ENCODE peak calls at places on chromosomes 3 and 15, in four cellular contexts. Q is left ventricle myocardium inferior, U is body of pancreas, J is hepatocyte. W is an unnamed sample.

GRCh38 chr3:73143821-73144237 is 82.4 kb downstream of the EBLN2 start:
- DNase-seq in Q (no peak), U (peak; percentile 10), J (no peak), W (peak; percentile 68)

GRCh38 chr3:46634856-46635255 is 22.5 kb downstream of the FAM240A start:
- DNase-seq in Q (no peak), U (no peak), J (no peak), W (no peak)

GRCh38 chr3:127954642-127955041 is 39.6 kb downstream of the KBTBD12 start:
- DNase-seq in Q (peak; percentile 56), U (no peak), J (no peak), W (no peak)

GRCh38 chr15:92714071-92714456 is 58.5 kb upstream of the FAM174B start:
- DNase-seq in Q (no peak), U (no peak), J (peak; percentile 33), W (peak; percentile 42)

GRCh38 chr3:125679258-125679657 is 84.0 kb upstream of the OSBPL11 start:
- DNase-seq in Q (no peak), U (no peak), J (no peak), W (peak; percentile 14)

GRCh38 chr15:98671060-98672008 is 23.0 kb downstream of the IGF1R start:
- DNase-seq in Q (no peak), U (no peak), J (peak; percentile 38), W (no peak)

GRCh38 chr15:39239562-39239961 is 341.3 kb upstream of the THBS1 start:
- DNase-seq in Q (no peak), U (no peak), J (no peak), W (no peak)

GRCh38 chr3:62151591-62151990 is 221.8 kb downstream of the FEZF2 start:
- DNase-seq in Q (no peak), U (no peak), J (no peak), W (no peak)

GRCh38 chr3:52041118-52041847 is 15.1 kb downstream of the DUSP7 start:
- DNase-seq in Q (no peak), U (no peak), J (peak; percentile 37), W (no peak)

GRCh38 chr3:29583861-29584260 is 303.0 kb downstream of the RBMS3 start:
- DNase-seq in Q (no peak), U (no peak), J (no peak), W (no peak)

GRCh38 chr15:73265536-73266153 is 103.1 kb downstream of the HCN4 start:
- DNase-seq in Q (no peak), U (peak; percentile 45), J (peak; percentile 64), W (peak; percentile 76)

GRCh38 chr15:98955331-98955730 is 52.3 kb downstream of the PGPEP1L start:
- DNase-seq in Q (peak; percentile 71), U (no peak), J (no peak), W (no peak)

GRCh38 chr3:11558918-11559815 is 84.5 kb downstream of the VGLL4 start:
- DNase-seq in Q (peak; percentile 14), U (no peak), J (no peak), W (no peak)

GRCh38 chr3:168053115-168053514 is 42.6 kb downstream of the GOLIM4 start:
- DNase-seq in Q (no peak), U (no peak), J (no peak), W (no peak)
- TF ChIP-seq CTCF in Q (peak; percentile 34), U (no peak), J (peak; percentile 18), W (peak; percentile 20)

DNA sequence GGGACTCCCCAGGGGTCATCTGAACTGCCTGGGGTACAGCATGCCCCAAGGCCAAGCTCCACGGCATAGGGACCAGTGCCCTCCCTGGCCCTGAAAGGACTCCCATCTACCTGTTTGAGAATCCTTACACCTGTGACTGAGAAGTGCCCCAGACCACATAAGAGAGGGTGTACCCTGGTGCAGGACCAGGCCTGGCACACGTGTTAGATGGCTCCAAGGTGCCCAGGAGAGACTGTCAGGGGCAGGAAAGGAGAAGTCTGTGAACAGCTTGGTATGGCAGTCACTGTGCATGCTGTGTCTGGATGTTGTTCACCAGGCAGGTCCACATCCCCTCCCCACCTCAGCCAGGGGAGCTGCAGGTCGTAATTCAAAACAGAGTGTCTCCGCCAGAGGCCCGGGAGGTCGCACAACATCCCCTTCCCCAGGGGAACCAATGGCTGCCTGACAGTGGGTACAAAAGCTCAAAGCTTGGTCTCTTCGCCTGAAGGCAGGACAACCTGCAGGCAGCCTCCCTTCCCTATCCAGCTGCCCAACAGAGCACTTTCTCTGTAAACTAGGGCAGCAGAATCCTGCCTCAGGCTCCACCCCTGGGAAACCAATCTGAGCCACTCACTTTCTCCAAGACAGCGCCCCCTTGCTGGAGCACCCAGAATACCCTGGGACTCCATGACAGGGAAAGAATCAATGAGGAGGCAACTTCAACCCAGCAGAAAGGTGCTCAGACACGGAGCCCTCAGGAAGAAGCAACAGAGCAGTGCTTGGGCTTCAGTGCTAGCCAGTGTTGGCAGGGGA is 3.9 kb downstream of the NUP210 start:
- DNase-seq in Q (no peak), U (no peak), J (no peak), W (no peak)
- H3K4me3 ChIP-seq in Q (no peak overlapping the region), U (no peak overlapping the region), J (no peak overlapping the region), W (no peak overlapping the region)

DNA sequence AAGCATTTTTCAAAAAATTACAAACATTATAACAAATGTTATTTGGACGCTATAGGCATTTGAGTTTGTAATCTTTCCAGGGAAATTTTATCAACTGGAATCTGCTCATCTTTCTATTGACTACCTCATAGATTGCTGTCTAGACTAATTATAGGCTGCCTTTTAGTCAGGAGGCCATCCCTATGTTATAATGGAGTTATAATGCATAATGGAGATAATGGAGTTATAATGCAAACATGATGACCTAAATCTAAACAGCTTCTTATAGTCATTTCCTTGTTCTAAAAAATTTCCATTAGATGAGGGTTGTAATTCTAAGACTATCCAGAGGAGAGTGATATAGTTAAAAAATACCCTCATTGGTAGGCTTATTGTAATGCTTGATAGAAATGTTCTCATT is 226.4 kb downstream of the SI start:
- DNase-seq in Q (no peak), U (no peak), J (no peak), W (no peak)
- H3K27ac ChIP-seq in Q (no peak overlapping the region), U (no peak overlapping the region), J (no peak overlapping the region), W (no peak overlapping the region)

DNA sequence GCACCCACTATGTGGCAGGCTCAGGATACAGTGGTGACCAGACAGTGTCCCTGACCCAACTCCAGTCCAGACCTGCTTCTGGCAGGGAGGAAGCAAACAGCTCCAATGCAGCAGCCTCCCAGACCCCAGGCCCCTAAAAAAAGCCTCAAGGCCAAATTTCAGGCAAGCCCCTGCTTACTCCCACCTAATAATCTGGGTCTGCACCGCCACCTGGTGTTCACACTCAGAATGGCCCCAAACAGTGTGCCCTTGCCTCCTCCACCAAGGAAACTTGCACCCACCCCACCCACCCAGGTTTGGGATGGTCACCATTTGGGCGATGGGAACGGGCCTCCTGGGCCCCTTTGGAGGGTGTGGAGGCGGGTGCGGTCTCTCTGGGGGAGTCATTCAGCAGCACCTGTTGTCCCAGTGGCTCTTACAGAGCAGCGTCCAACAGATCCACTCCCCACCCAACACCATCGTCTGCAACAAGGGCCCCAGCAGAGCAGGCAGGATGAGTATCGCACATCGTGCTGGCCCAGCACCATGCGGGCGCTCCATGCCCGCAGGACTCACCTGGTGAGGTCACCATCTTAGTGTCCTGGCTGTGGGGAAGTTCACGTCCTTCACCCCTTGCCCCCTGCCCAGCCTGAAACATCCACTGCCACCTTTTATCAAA is 17.3 kb downstream of the C3orf18 start:
- DNase-seq in Q (peak; percentile 47), U (peak; percentile 42), J (peak; percentile 69), W (peak; percentile 45)
- TF ChIP-seq CTCF in Q (peak; percentile 88), U (peak; percentile 50), J (peak; percentile 83), W (peak; percentile 55)

DNA sequence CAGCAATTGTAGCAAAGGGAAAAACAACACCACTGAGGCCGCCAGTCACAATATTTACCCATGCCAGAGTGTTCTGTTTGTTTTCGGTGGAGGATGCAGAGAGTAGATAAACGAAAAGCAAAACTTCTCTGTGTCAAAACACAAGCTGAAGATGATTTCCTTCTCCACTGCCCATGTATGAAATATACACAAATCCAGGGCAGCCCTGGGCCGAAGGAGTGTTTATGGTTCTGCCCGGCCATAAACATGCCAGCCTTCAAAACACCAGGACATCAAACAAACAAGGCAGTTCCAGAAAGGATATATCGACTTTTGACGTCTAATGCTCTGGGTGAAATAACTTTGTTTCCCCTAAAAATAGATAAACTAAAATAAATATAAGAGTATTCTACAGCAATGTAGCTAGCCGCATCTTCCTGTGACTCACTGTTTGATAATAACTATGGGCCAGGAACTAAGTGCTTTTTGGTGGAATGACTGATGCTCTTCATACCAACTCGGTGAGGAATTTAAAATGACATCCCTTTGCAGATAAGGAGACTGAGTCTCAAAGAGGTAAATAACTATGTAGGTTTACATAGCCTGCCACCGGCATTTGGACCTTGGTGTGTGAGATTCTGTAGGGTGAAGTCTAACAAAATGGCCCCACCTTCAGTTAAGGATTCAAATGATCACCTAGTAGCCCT is 82.8 kb downstream of the MAGI1 start:
- DNase-seq in Q (no peak), U (no peak), J (peak; percentile 49), W (no peak)
- H3K4me3 ChIP-seq in Q (no peak overlapping the region), U (no peak overlapping the region), J (no peak overlapping the region), W (no peak overlapping the region)

GRCh38 chr15:96309143-96309542 is 21.4 kb upstream of the NR2F2 start:
- DNase-seq in Q (no peak), U (no peak), J (no peak), W (no peak)
- H3K27ac ChIP-seq in Q (peak overlapping the region; percentile 29), U (no peak overlapping the region), J (no peak overlapping the region), W (no peak overlapping the region)

GRCh38 chr3:112247900-112248299 is 46.1 kb downstream of the SLC9C1 start:
- DNase-seq in Q (no peak), U (no peak), J (no peak), W (no peak)
- TF ChIP-seq CTCF in Q (no peak), U (no peak), J (no peak), W (no peak)

W was measured in A673.